ENCODE peak calls at places on chromosomes 6 and 20, in eight cellular contexts. One of them, this sample, is unnamed.

GRCh38 chr6:106417572-106418147 is 57.1 kb downstream of the CRYBG1 start:
- DNase-seq in upper lobe of left lung: no peak
- DNase-seq in prostate gland: no peak
- DNase-seq in HL-60: no peak
- DNase-seq in transverse colon: no peak
- DNase-seq in GM23338: no peak
- DNase-seq in breast epithelium: no peak
- DNase-seq in K562: no peak
- DNase-seq in this sample: no peak

GRCh38 chr6:35713426-35713825 is 23.4 kb upstream of the ARMC12 start:
- DNase-seq in upper lobe of left lung: no peak
- DNase-seq in prostate gland: no peak
- DNase-seq in HL-60: no peak
- DNase-seq in transverse colon: no peak
- DNase-seq in GM23338: no peak
- DNase-seq in breast epithelium: no peak
- DNase-seq in K562: no peak
- DNase-seq in this sample: no peak

GRCh38 chr6:149904661-149905370 is 6.9 kb upstream of the RAET1E start:
- DNase-seq in upper lobe of left lung: no peak
- DNase-seq in prostate gland: no peak
- DNase-seq in HL-60: no peak
- DNase-seq in transverse colon: no peak
- DNase-seq in GM23338: no peak
- DNase-seq in breast epithelium: no peak
- DNase-seq in K562: no peak
- DNase-seq in this sample: no peak

GRCh38 chr6:33668914-33669313 is 42.6 kb downstream of the UQCC2 start:
- DNase-seq in upper lobe of left lung: peak; percentile 88
- DNase-seq in prostate gland: no peak
- DNase-seq in HL-60: no peak
- DNase-seq in transverse colon: peak; percentile 83
- DNase-seq in GM23338: no peak
- DNase-seq in breast epithelium: no peak
- DNase-seq in K562: peak; percentile 63
- DNase-seq in this sample: peak; percentile 42

GRCh38 chr6:4388675-4389074 is 253.3 kb upstream of the ECI2 start:
- DNase-seq in upper lobe of left lung: no peak
- DNase-seq in prostate gland: no peak
- DNase-seq in HL-60: no peak
- DNase-seq in transverse colon: no peak
- DNase-seq in GM23338: peak; percentile 33
- DNase-seq in breast epithelium: no peak
- DNase-seq in K562: peak; percentile 43
- DNase-seq in this sample: no peak

GRCh38 chr6:87251225-87251624 is 71.2 kb upstream of the SMIM8 start:
- DNase-seq in upper lobe of left lung: no peak
- DNase-seq in prostate gland: no peak
- DNase-seq in HL-60: no peak
- DNase-seq in transverse colon: no peak
- DNase-seq in GM23338: no peak
- DNase-seq in breast epithelium: no peak
- DNase-seq in K562: no peak
- DNase-seq in this sample: no peak

GRCh38 chr20:39004508-39004907 is 42.4 kb downstream of the DHX35 start:
- DNase-seq in upper lobe of left lung: no peak
- DNase-seq in prostate gland: no peak
- DNase-seq in HL-60: no peak
- DNase-seq in transverse colon: peak; percentile 74
- DNase-seq in GM23338: no peak
- DNase-seq in breast epithelium: no peak
- DNase-seq in K562: peak; percentile 26
- DNase-seq in this sample: peak; percentile 82

GRCh38 chr6:142760152-142760551 is 184.8 kb downstream of the HIVEP2 start:
- DNase-seq in upper lobe of left lung: no peak
- DNase-seq in prostate gland: no peak
- DNase-seq in HL-60: no peak
- DNase-seq in transverse colon: no peak
- DNase-seq in GM23338: no peak
- DNase-seq in breast epithelium: no peak
- DNase-seq in K562: no peak
- DNase-seq in this sample: no peak

GRCh38 chr20:57660510-57661199 is 40.4 kb upstream of the ZBP1 start:
- DNase-seq in upper lobe of left lung: no peak
- DNase-seq in prostate gland: no peak
- DNase-seq in HL-60: no peak
- DNase-seq in transverse colon: peak; percentile 3
- DNase-seq in GM23338: no peak
- DNase-seq in breast epithelium: peak; percentile 15
- DNase-seq in K562: no peak
- DNase-seq in this sample: peak; percentile 22

GRCh38 chr20:48686238-48687096 is 141.3 kb downstream of the PREX1 start:
- DNase-seq in upper lobe of left lung: peak; percentile 78
- DNase-seq in prostate gland: peak; percentile 41
- DNase-seq in HL-60: no peak
- DNase-seq in transverse colon: no peak
- DNase-seq in GM23338: no peak
- DNase-seq in breast epithelium: no peak
- DNase-seq in K562: peak; percentile 21
- DNase-seq in this sample: peak; percentile 45

GRCh38 chr20:9075264-9076095 is 6.6 kb downstream of the PLCB4 start:
- DNase-seq in upper lobe of left lung: no peak
- DNase-seq in prostate gland: no peak
- DNase-seq in HL-60: no peak
- DNase-seq in transverse colon: no peak
- DNase-seq in GM23338: peak; percentile 52
- DNase-seq in breast epithelium: no peak
- DNase-seq in K562: no peak
- DNase-seq in this sample: no peak

GRCh38 chr6:145732788-145733187 is 2.5 kb downstream of the EPM2A start:
- DNase-seq in upper lobe of left lung: no peak
- DNase-seq in prostate gland: no peak
- DNase-seq in HL-60: no peak
- DNase-seq in transverse colon: no peak
- DNase-seq in GM23338: no peak
- DNase-seq in breast epithelium: no peak
- DNase-seq in K562: no peak
- DNase-seq in this sample: no peak

GRCh38 chr6:122422003-122422402 is 22.6 kb downstream of the HSF2 start:
- DNase-seq in upper lobe of left lung: no peak
- DNase-seq in prostate gland: no peak
- DNase-seq in HL-60: no peak
- DNase-seq in transverse colon: no peak
- DNase-seq in GM23338: no peak
- DNase-seq in breast epithelium: no peak
- DNase-seq in K562: no peak
- DNase-seq in this sample: no peak

DNA sequence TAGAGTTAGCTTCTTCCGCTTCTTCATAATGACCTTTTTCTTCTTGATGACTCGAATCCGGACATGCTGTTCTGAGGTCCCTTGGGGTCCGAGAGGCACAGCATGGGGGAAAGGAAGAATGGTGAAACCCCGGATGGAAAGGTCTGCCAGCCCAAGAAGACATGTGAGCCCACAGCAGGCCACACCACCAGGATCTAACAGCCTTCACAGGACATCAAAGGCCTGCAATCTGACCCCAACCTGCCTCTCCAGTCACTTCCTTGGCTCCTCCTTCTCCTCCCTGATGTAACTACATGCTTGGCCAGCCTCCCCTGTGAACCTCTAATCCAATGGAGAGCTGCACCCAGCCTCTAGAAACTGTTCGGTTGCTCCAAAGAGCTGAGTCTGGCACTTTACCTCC is 1.6 kb downstream of the CPXM1 start:
- DNase-seq in upper lobe of left lung: no peak
- DNase-seq in prostate gland: no peak
- DNase-seq in HL-60: no peak
- DNase-seq in transverse colon: no peak
- DNase-seq in GM23338: peak; percentile 45
- DNase-seq in breast epithelium: no peak
- DNase-seq in K562: peak; percentile 28
- DNase-seq in this sample: no peak
- TF ChIP-seq POLR2AphosphoS5 in upper lobe of left lung: no peak
- TF ChIP-seq POLR2AphosphoS5 in prostate gland: no peak
- TF ChIP-seq POLR2AphosphoS5 in HL-60: no peak
- TF ChIP-seq POLR2AphosphoS5 in transverse colon: no peak
- TF ChIP-seq POLR2AphosphoS5 in GM23338: no peak
- TF ChIP-seq POLR2AphosphoS5 in breast epithelium: no peak
- TF ChIP-seq POLR2AphosphoS5 in K562: no peak
- TF ChIP-seq POLR2AphosphoS5 in this sample: no peak

DNA sequence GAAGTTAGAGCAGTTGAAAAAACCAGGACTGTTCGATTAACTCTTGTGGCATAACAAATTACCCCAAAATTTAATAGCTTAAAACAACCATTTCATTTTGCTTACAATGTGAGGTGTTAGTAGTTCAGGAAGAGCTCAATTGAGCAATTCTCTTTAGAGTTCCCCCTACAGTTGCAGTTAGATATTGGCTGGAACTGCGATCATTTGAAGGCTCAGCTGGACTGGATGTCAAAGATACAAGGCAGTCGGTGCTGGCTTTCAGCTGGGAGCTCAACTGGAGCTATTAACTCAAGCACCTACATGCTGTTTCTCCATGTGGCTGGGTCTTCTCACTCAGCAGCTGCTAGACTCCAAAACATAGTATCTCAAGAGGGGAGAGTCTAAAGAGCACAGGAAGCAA is 96.0 kb upstream of the LOC128125822 start:
- DNase-seq in upper lobe of left lung: no peak
- DNase-seq in prostate gland: no peak
- DNase-seq in HL-60: peak; percentile 10
- DNase-seq in transverse colon: no peak
- DNase-seq in GM23338: peak; percentile 25
- DNase-seq in breast epithelium: no peak
- DNase-seq in K562: no peak
- DNase-seq in this sample: no peak
- TF ChIP-seq CTCF in upper lobe of left lung: no peak
- TF ChIP-seq CTCF in prostate gland: no peak
- TF ChIP-seq CTCF in HL-60: no peak
- TF ChIP-seq CTCF in transverse colon: no peak
- TF ChIP-seq CTCF in GM23338: no peak
- TF ChIP-seq CTCF in breast epithelium: no peak
- TF ChIP-seq CTCF in K562: no peak
- TF ChIP-seq CTCF in this sample: no peak

DNA sequence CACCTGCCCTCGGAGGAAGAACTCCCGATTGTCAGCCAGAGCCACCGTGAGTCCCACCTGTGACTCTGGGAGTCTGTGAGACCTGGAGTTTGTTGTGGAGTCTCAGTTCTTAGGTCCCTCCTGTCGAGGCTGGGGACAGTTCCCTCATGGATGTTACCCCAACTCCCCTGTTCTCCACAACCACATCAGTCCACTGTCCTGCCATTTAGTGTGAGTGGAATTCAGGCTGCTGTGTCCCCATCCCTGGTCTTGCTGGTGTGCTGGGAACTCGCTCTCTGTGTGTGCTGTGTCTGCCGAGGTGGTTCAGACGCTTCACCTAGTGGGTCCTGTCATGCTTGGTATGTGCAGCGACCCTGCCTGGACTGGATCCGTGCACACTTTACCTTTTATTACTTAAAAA is 163.2 kb downstream of the DTNBP1 start:
- DNase-seq in upper lobe of left lung: no peak
- DNase-seq in prostate gland: no peak
- DNase-seq in HL-60: no peak
- DNase-seq in transverse colon: peak; percentile 3
- DNase-seq in GM23338: no peak
- DNase-seq in breast epithelium: no peak
- DNase-seq in K562: no peak
- DNase-seq in this sample: no peak
- TF ChIP-seq POLR2AphosphoS5 in upper lobe of left lung: no peak
- TF ChIP-seq POLR2AphosphoS5 in prostate gland: no peak
- TF ChIP-seq POLR2AphosphoS5 in HL-60: no peak
- TF ChIP-seq POLR2AphosphoS5 in transverse colon: no peak
- TF ChIP-seq POLR2AphosphoS5 in GM23338: no peak
- TF ChIP-seq POLR2AphosphoS5 in breast epithelium: no peak
- TF ChIP-seq POLR2AphosphoS5 in K562: no peak
- TF ChIP-seq POLR2AphosphoS5 in this sample: no peak

DNA sequence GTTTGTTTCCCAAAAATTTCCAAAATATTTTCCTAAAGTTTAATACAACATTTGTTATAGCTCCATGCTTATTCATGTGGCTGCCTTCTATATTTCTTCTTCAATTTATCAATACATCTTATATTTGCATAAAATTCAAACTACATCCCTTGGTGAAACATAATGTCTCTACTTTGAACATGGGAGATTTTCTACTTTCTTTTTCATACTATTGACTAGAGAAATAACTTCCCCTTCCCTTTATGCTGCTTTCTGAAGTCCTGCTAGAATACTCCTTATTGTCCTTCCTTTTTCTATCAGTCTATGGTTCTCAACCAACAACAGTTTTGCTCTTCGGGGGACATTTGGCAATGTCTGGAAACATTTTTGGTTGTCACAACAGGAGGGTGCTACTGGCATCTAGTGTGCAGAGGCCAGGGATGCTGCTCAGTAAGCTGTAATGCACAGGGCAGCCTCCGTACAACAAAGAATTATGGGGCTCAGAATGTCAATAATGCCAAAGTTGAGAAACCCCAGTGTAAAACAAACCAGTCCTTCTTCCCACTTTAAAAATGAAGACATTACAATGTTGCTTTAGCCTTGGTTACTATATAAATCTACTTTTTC is 29.9 kb downstream of the MKKS start:
- DNase-seq in upper lobe of left lung: no peak
- DNase-seq in prostate gland: no peak
- DNase-seq in HL-60: peak; percentile 60
- DNase-seq in transverse colon: no peak
- DNase-seq in GM23338: no peak
- DNase-seq in breast epithelium: no peak
- DNase-seq in K562: no peak
- DNase-seq in this sample: no peak
- TF ChIP-seq CTCF in upper lobe of left lung: no peak
- TF ChIP-seq CTCF in prostate gland: no peak
- TF ChIP-seq CTCF in HL-60: no peak
- TF ChIP-seq CTCF in transverse colon: no peak
- TF ChIP-seq CTCF in GM23338: no peak
- TF ChIP-seq CTCF in breast epithelium: no peak
- TF ChIP-seq CTCF in K562: no peak
- TF ChIP-seq CTCF in this sample: no peak

GRCh38 chr6:130831598-130831997 is 4.4 kb downstream of the SMLR1 start:
- DNase-seq in upper lobe of left lung: no peak
- DNase-seq in prostate gland: no peak
- DNase-seq in HL-60: no peak
- DNase-seq in transverse colon: no peak
- DNase-seq in GM23338: no peak
- DNase-seq in breast epithelium: no peak
- DNase-seq in K562: no peak
- DNase-seq in this sample: no peak
- TF ChIP-seq POLR2AphosphoS5 in upper lobe of left lung: no peak
- TF ChIP-seq POLR2AphosphoS5 in prostate gland: no peak
- TF ChIP-seq POLR2AphosphoS5 in HL-60: no peak
- TF ChIP-seq POLR2AphosphoS5 in transverse colon: no peak
- TF ChIP-seq POLR2AphosphoS5 in GM23338: no peak
- TF ChIP-seq POLR2AphosphoS5 in breast epithelium: no peak
- TF ChIP-seq POLR2AphosphoS5 in K562: no peak
- TF ChIP-seq POLR2AphosphoS5 in this sample: no peak

GRCh38 chr6:77450924-77451323 is 12.4 kb downstream of the HTR1B start:
- DNase-seq in upper lobe of left lung: no peak
- DNase-seq in prostate gland: no peak
- DNase-seq in HL-60: no peak
- DNase-seq in transverse colon: no peak
- DNase-seq in GM23338: no peak
- DNase-seq in breast epithelium: no peak
- DNase-seq in K562: no peak
- DNase-seq in this sample: no peak
- TF ChIP-seq CTCF in upper lobe of left lung: no peak
- TF ChIP-seq CTCF in prostate gland: no peak
- TF ChIP-seq CTCF in HL-60: no peak
- TF ChIP-seq CTCF in transverse colon: no peak
- TF ChIP-seq CTCF in GM23338: no peak
- TF ChIP-seq CTCF in breast epithelium: no peak
- TF ChIP-seq CTCF in K562: no peak
- TF ChIP-seq CTCF in this sample: no peak

This sample was measured in stomach.